ENCODE peak calls at places on chromosomes 7 and 10, in nine cellular contexts. M is SHP77; X is stimulated activated CD8-positive, alpha-beta memory T cell treated with anti-CD3 and anti-CD28 coated beads, Interleukin-2, amount 100 ng/mL, for 48 hours; U is activated naive CD4-positive, alpha-beta T cell treated with anti-CD3 and anti-CD28 coated beads, Interleukin-2, amount 10 ng/mL, durations not matched to agents 7 days and 5 days; F is caudate nucleus; P is NCI-H1105; E is activated CD4-positive, alpha-beta T cell treated with anti-CD3 and anti-CD28 coated beads for 48 hours; B is GM13976; I is foreskin fibroblast. C is an unnamed sample.

GRCh38 chr10:92822964-92823363 is 25.4 kb upstream of the EXOC6 start:
- DNase-seq in U (no peak), P (no peak), I (no peak), B (peak; percentile 35), E (no peak), F (no peak), M (no peak), X (no peak), C (no peak)

GRCh38 chr10:71520042-71520441 is 123.3 kb downstream of the CDH23 start:
- DNase-seq in U (no peak), X (no peak), M (no peak), F (no peak), E (no peak), P (no peak), I (no peak), B (no peak), C (no peak)

GRCh38 chr7:142872106-142872675 is 13.4 kb downstream of the TRPV6 start:
- DNase-seq in P (no peak), F (no peak), X (no peak), I (no peak), B (no peak), M (no peak), U (no peak), E (no peak), C (no peak)

GRCh38 chr10:34677591-34677990 is 137.5 kb downstream of the PARD3 start:
- DNase-seq in E (no peak), P (no peak), I (no peak), M (no peak), F (no peak), X (no peak), B (no peak), U (no peak), C (no peak)

GRCh38 chr7:96786261-96786997 is 76.8 kb upstream of the SEM1 start:
- DNase-seq in E (no peak), M (no peak), B (no peak), U (no peak), F (no peak), X (no peak), P (peak; percentile 91), I (no peak), C (no peak)

GRCh38 chr7:99997545-99998137 is 17.8 kb upstream of the ZKSCAN1 start:
- DNase-seq in I (no peak), M (no peak), E (peak; percentile 72), P (no peak), X (peak; percentile 58), F (no peak), U (peak; percentile 81), B (peak; percentile 77), C (no peak)

GRCh38 chr10:128963246-128964099 is 503.6 kb upstream of the MGMT start:
- DNase-seq in F (no peak), E (no peak), M (no peak), B (no peak), I (no peak), U (no peak), P (no peak), X (no peak), C (no peak)

GRCh38 chr7:370775-371118 is 80.8 kb downstream of the FOXL3 start:
- DNase-seq in F (no peak), I (no peak), M (no peak), X (no peak), P (no peak), B (no peak), E (no peak), U (no peak), C (no peak)

GRCh38 chr10:11782793-11783557 is 40.2 kb upstream of the PROSER2 start:
- DNase-seq in B (peak; percentile 74), X (no peak), F (no peak), M (peak; percentile 22), I (peak; percentile 25), U (no peak), E (no peak), P (no peak), C (no peak)

GRCh38 chr10:86314616-86315520 is 51.7 kb downstream of the GRID1 start:
- DNase-seq in M (no peak), P (no peak), F (no peak), X (no peak), U (no peak), E (no peak), B (no peak), I (no peak), C (no peak)

GRCh38 chr7:105639677-105640493 is 58.6 kb upstream of the EFCAB10 start:
- DNase-seq in E (no peak), M (no peak), I (no peak), B (no peak), U (no peak), F (no peak), X (no peak), P (no peak), C (no peak)